ENCODE peak calls at places on chromosome 5, in eight cellular contexts. One of them, this sample, is unnamed.

GRCh38 chr5:125413861-125414260 is 667.4 kb upstream of the ZNF608 start:
- DNase-seq in Caco-2: no peak
- DNase-seq in choroid plexus epithelial cell: no peak
- DNase-seq in GM20000: no peak
- DNase-seq in PC-3: no peak
- DNase-seq in epithelial cell of esophagus: no peak
- DNase-seq in endothelial cell: no peak
- DNase-seq in endodermal cell: no peak
- DNase-seq in this sample: no peak

GRCh38 chr5:141529873-141530272 is 41.0 kb downstream of the PCDHGC5 start:
- DNase-seq in GM20000: no peak
- DNase-seq in endodermal cell: no peak
- DNase-seq in epithelial cell of esophagus: no peak
- DNase-seq in PC-3: no peak
- DNase-seq in choroid plexus epithelial cell: no peak
- DNase-seq in Caco-2: no peak
- DNase-seq in endothelial cell: no peak
- DNase-seq in this sample: no peak

GRCh38 chr5:64315778-64316177 is 150.1 kb downstream of the RNF180 start:
- DNase-seq in GM20000: no peak
- DNase-seq in endothelial cell: no peak
- DNase-seq in epithelial cell of esophagus: no peak
- DNase-seq in choroid plexus epithelial cell: no peak
- DNase-seq in Caco-2: no peak
- DNase-seq in endodermal cell: no peak
- DNase-seq in PC-3: peak
- DNase-seq in this sample: no peak

GRCh38 chr5:116320486-116320885 is 235.7 kb downstream of the COMMD10 start:
- DNase-seq in choroid plexus epithelial cell: peak
- DNase-seq in endothelial cell: no peak
- DNase-seq in PC-3: no peak
- DNase-seq in Caco-2: no peak
- DNase-seq in endodermal cell: no peak
- DNase-seq in GM20000: no peak
- DNase-seq in epithelial cell of esophagus: no peak
- DNase-seq in this sample: no peak

GRCh38 chr5:82403724-82404123 is 125.6 kb upstream of the RPS23 start:
- DNase-seq in GM20000: no peak
- DNase-seq in endothelial cell: no peak
- DNase-seq in PC-3: no peak
- DNase-seq in choroid plexus epithelial cell: no peak
- DNase-seq in Caco-2: no peak
- DNase-seq in endodermal cell: no peak
- DNase-seq in epithelial cell of esophagus: no peak
- DNase-seq in this sample: no peak

GRCh38 chr5:147855774-147856069 is 22.8 kb upstream of the SCGB3A2 start:
- DNase-seq in GM20000: no peak
- DNase-seq in endothelial cell: no peak
- DNase-seq in Caco-2: no peak
- DNase-seq in epithelial cell of esophagus: peak
- DNase-seq in endodermal cell: no peak
- DNase-seq in choroid plexus epithelial cell: no peak
- DNase-seq in PC-3: peak
- DNase-seq in this sample: no peak

GRCh38 chr5:166722939-166723338 is 1568.5 kb upstream of the WWC1 start:
- DNase-seq in epithelial cell of esophagus: peak
- DNase-seq in Caco-2: peak
- DNase-seq in GM20000: no peak
- DNase-seq in choroid plexus epithelial cell: peak
- DNase-seq in endodermal cell: no peak
- DNase-seq in PC-3: peak
- DNase-seq in endothelial cell: no peak
- DNase-seq in this sample: peak

GRCh38 chr5:33997331-33997983 is 10.4 kb downstream of the AMACR start:
- DNase-seq in choroid plexus epithelial cell: peak
- DNase-seq in Caco-2: peak
- DNase-seq in PC-3: peak
- DNase-seq in epithelial cell of esophagus: peak
- DNase-seq in endodermal cell: peak
- DNase-seq in GM20000: peak
- DNase-seq in endothelial cell: peak
- DNase-seq in this sample: peak

GRCh38 chr5:149141224-149141956 is at the start of gene ABLIM3:
- DNase-seq in endodermal cell: peak
- DNase-seq in Caco-2: peak
- DNase-seq in GM20000: peak
- DNase-seq in PC-3: peak
- DNase-seq in choroid plexus epithelial cell: peak
- DNase-seq in endothelial cell: peak
- DNase-seq in epithelial cell of esophagus: peak
- DNase-seq in this sample: peak

GRCh38 chr5:108216890-108217289 is 165.0 kb downstream of the FBXL17 start:
- DNase-seq in endothelial cell: no peak
- DNase-seq in GM20000: no peak
- DNase-seq in choroid plexus epithelial cell: peak
- DNase-seq in PC-3: peak
- DNase-seq in Caco-2: no peak
- DNase-seq in epithelial cell of esophagus: peak
- DNase-seq in endodermal cell: no peak
- DNase-seq in this sample: no peak

GRCh38 chr5:140107312-140108092 is 6.4 kb upstream of the PURA start:
- DNase-seq in epithelial cell of esophagus: peak
- DNase-seq in endothelial cell: peak
- DNase-seq in PC-3: peak
- DNase-seq in choroid plexus epithelial cell: peak
- DNase-seq in endodermal cell: peak
- DNase-seq in GM20000: peak
- DNase-seq in Caco-2: peak
- DNase-seq in this sample: peak

GRCh38 chr5:130287438-130287837 is 383.2 kb downstream of the CHSY3 start:
- DNase-seq in choroid plexus epithelial cell: no peak
- DNase-seq in endodermal cell: no peak
- DNase-seq in endothelial cell: no peak
- DNase-seq in GM20000: no peak
- DNase-seq in PC-3: no peak
- DNase-seq in Caco-2: no peak
- DNase-seq in epithelial cell of esophagus: no peak
- DNase-seq in this sample: no peak

GRCh38 chr5:39947657-39948056 is 522.9 kb upstream of the DAB2 start:
- DNase-seq in choroid plexus epithelial cell: peak
- DNase-seq in PC-3: peak
- DNase-seq in Caco-2: no peak
- DNase-seq in endodermal cell: no peak
- DNase-seq in GM20000: no peak
- DNase-seq in endothelial cell: no peak
- DNase-seq in epithelial cell of esophagus: peak
- DNase-seq in this sample: no peak

GRCh38 chr5:117679046-117679445 is 1104.4 kb upstream of the SEMA6A start:
- DNase-seq in choroid plexus epithelial cell: no peak
- DNase-seq in endothelial cell: no peak
- DNase-seq in epithelial cell of esophagus: no peak
- DNase-seq in Caco-2: no peak
- DNase-seq in PC-3: no peak
- DNase-seq in GM20000: no peak
- DNase-seq in endodermal cell: no peak
- DNase-seq in this sample: no peak

DNA sequence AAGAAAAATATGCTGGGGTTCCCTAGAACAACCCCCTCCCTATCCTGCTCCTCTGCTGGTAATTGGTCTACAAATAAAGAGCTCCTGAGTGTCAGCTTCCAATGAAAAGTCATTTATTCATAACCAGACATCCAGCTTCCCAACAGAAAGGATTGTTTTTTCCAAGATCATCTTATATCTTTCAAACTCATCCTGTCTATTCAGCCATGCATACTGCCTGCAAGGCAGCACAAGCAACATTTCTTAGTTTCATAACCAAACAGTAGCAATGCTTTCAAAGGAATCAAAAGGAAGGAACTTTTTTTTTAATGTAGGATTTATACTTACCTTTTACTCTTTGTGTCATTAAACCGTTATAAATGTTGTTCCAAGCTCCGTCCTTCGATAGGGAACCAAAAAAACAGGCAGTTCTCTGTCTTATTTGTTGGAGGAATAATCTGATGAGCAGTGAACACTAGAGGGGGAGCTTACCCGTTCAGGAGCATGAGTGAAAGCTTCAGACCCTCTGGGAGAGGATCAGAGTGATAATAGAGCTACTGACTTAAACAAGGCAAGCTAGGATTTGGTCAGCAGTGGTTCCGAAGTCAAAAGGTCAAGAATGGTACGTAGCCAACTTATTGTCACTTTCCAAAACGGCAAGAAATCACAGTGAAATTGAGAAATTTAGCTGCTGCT is 893.1 kb downstream of the NR2F1-AS1 start:
- DNase-seq in GM20000: no peak
- DNase-seq in PC-3: peak
- DNase-seq in epithelial cell of esophagus: peak
- DNase-seq in endodermal cell: peak
- DNase-seq in endothelial cell: no peak
- DNase-seq in choroid plexus epithelial cell: peak
- DNase-seq in Caco-2: peak
- DNase-seq in this sample: no peak
- TF ChIP-seq CTCF in GM20000: no peak
- TF ChIP-seq CTCF in PC-3: peak
- TF ChIP-seq CTCF in epithelial cell of esophagus: no peak
- TF ChIP-seq CTCF in endodermal cell: peak
- TF ChIP-seq CTCF in endothelial cell: no peak
- TF ChIP-seq CTCF in choroid plexus epithelial cell: peak
- TF ChIP-seq CTCF in Caco-2: peak
- TF ChIP-seq CTCF in this sample: no peak

DNA sequence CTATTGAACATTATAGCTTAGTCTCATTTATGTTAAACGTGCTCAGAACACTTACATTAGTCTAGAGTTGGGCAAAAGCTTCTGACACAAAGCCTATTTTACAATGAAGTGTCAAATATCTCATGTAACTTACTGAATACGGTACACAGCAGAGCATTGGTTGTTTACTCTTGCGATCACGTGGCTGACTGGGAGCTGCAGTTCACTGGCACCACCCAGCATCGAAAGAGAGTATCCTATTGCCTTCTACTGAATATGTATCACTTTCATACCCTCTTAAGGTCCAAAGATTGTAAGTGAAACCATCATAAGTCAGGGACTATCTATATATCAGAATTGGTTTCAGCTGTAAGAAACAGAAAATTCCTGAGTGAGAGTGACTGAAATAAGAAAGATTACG is 42.6 kb upstream of the OSMR start:
- DNase-seq in epithelial cell of esophagus: no peak
- DNase-seq in Caco-2: no peak
- DNase-seq in endodermal cell: no peak
- DNase-seq in GM20000: no peak
- DNase-seq in PC-3: no peak
- DNase-seq in choroid plexus epithelial cell: no peak
- DNase-seq in endothelial cell: no peak
- DNase-seq in this sample: no peak
- TF ChIP-seq CTCF in epithelial cell of esophagus: no peak
- TF ChIP-seq CTCF in Caco-2: no peak
- TF ChIP-seq CTCF in endodermal cell: no peak
- TF ChIP-seq CTCF in GM20000: no peak
- TF ChIP-seq CTCF in PC-3: no peak
- TF ChIP-seq CTCF in choroid plexus epithelial cell: no peak
- TF ChIP-seq CTCF in endothelial cell: no peak
- TF ChIP-seq CTCF in this sample: no peak

DNA sequence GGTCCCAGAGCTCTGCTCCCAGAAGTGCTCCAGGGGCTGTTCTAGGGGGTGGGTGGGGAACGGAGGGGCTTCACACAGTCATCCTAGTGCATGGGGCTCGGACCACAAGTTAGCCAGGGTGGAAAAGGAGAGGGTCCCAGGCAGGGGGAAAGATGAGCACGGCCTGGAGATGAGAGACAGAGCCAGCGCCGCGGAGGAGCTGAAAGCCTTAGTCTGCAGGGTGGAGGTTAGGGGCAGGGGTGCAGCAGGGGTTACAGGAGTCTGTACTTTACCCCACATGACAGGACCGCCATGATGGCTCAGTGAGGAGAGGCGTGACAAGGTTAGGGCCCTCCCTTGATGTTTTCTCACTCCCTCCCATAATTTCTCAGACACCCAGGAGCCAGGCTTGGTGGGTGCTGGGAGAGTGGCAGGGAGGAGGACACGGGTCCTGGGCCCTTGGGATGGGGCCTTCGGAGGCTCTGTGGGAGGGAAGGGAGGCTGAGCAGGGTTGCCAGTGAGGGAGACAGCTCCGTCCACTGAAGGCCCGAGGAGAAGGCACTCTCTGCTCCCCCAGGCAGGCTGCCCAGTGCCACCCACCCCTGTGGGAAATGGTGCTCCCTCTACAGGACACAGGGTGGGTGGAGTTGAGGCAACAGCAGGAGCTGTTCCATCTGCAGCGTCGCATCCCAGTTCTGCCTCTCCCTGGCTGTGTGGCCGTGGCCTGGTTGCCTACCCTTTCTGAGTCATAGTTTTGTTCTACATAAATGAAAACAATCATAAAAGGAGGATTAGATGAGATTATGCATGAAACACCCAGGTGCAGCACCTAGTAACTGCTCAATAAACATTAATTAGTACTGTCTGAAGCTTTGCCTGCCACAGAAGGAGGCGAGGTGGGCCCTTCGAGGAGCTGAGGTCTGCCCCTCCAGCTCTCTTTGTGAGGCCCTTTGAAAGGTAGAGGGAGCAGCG is 66.2 kb downstream of the NDST1 start:
- DNase-seq in Caco-2: peak
- DNase-seq in endodermal cell: peak
- DNase-seq in epithelial cell of esophagus: no peak
- DNase-seq in PC-3: no peak
- DNase-seq in endothelial cell: no peak
- DNase-seq in choroid plexus epithelial cell: peak
- DNase-seq in GM20000: no peak
- DNase-seq in this sample: no peak
- TF ChIP-seq CTCF in Caco-2: no peak
- TF ChIP-seq CTCF in endodermal cell: peak
- TF ChIP-seq CTCF in epithelial cell of esophagus: no peak
- TF ChIP-seq CTCF in PC-3: peak
- TF ChIP-seq CTCF in endothelial cell: no peak
- TF ChIP-seq CTCF in choroid plexus epithelial cell: peak
- TF ChIP-seq CTCF in GM20000: no peak
- TF ChIP-seq CTCF in this sample: no peak

GRCh38 chr5:6527749-6528455 is 79.2 kb downstream of the UBE2QL1 start:
- DNase-seq in endodermal cell: peak
- DNase-seq in endothelial cell: no peak
- DNase-seq in GM20000: no peak
- DNase-seq in choroid plexus epithelial cell: no peak
- DNase-seq in epithelial cell of esophagus: no peak
- DNase-seq in Caco-2: no peak
- DNase-seq in PC-3: no peak
- DNase-seq in this sample: no peak

GRCh38 chr5:6522983-6523382 is 74.3 kb downstream of the UBE2QL1 start:
- DNase-seq in endodermal cell: no peak
- DNase-seq in epithelial cell of esophagus: no peak
- DNase-seq in endothelial cell: no peak
- DNase-seq in GM20000: no peak
- DNase-seq in Caco-2: no peak
- DNase-seq in choroid plexus epithelial cell: no peak
- DNase-seq in PC-3: no peak
- DNase-seq in this sample: no peak

GRCh38 chr5:6522337-6522736 is 73.7 kb downstream of the UBE2QL1 start:
- DNase-seq in choroid plexus epithelial cell: no peak
- DNase-seq in GM20000: no peak
- DNase-seq in endodermal cell: no peak
- DNase-seq in PC-3: no peak
- DNase-seq in Caco-2: no peak
- DNase-seq in endothelial cell: no peak
- DNase-seq in epithelial cell of esophagus: no peak
- DNase-seq in this sample: no peak

GRCh38 chr5:6525422-6525821 is 76.8 kb downstream of the UBE2QL1 start:
- DNase-seq in PC-3: no peak
- DNase-seq in epithelial cell of esophagus: no peak
- DNase-seq in endodermal cell: no peak
- DNase-seq in Caco-2: no peak
- DNase-seq in endothelial cell: no peak
- DNase-seq in choroid plexus epithelial cell: no peak
- DNase-seq in GM20000: peak
- DNase-seq in this sample: no peak

GRCh38 chr5:6525910-6526309 is 77.3 kb downstream of the UBE2QL1 start:
- DNase-seq in choroid plexus epithelial cell: peak
- DNase-seq in endodermal cell: peak
- DNase-seq in PC-3: peak
- DNase-seq in GM20000: peak
- DNase-seq in Caco-2: peak
- DNase-seq in endothelial cell: peak
- DNase-seq in epithelial cell of esophagus: no peak
- DNase-seq in this sample: no peak
- TF ChIP-seq CTCF in choroid plexus epithelial cell: peak
- TF ChIP-seq CTCF in endodermal cell: peak
- TF ChIP-seq CTCF in PC-3: peak
- TF ChIP-seq CTCF in GM20000: peak
- TF ChIP-seq CTCF in Caco-2: peak
- TF ChIP-seq CTCF in endothelial cell: peak
- TF ChIP-seq CTCF in epithelial cell of esophagus: no peak
- TF ChIP-seq CTCF in this sample: no peak